ENCODE peak calls at places on chromosomes 1 and 21, in seven cellular contexts. T, X, L, U, I, J and D are unnamed samples.

GRCh38 chr21:34219334-34220020 is 144.3 kb upstream of the KCNE2 start:
- DNase-seq in L (no peak), T (no peak), U (no peak), J (no peak), I (no peak), X (no peak), D (peak)

GRCh38 chr1:53601031-53601745 is 137.8 kb downstream of the GLIS1 start:
- DNase-seq in T (no peak), X (no peak), I (no peak), U (no peak), J (no peak), L (no peak), D (no peak)

GRCh38 chr1:3573499-3573898 is 37.8 kb downstream of the MEGF6 start:
- DNase-seq in U (no peak), X (no peak), I (no peak), L (no peak), J (no peak), T (no peak), D (no peak)

GRCh38 chr1:76942549-76942948 is 75.3 kb downstream of the ST6GALNAC5 start:
- DNase-seq in U (no peak), X (no peak), T (peak), L (peak), J (no peak), I (no peak), D (no peak)

GRCh38 chr21:34574581-34574980 is 40.3 kb downstream of the RCAN1 start:
- DNase-seq in T (no peak), L (no peak), I (no peak), U (no peak), J (no peak), X (no peak), D (no peak)

GRCh38 chr1:6028042-6028895 is 17.4 kb upstream of the KCNAB2 start:
- DNase-seq in T (no peak), U (no peak), X (peak), L (no peak), I (peak), J (peak), D (no peak)

GRCh38 chr1:145782166-145783099 is 41.5 kb downstream of the RNF115 start:
- DNase-seq in U (peak), L (peak), X (no peak), J (no peak), T (peak), I (no peak), D (peak)

GRCh38 chr1:6852136-6852890 is 67.1 kb downstream of the CAMTA1 start:
- DNase-seq in U (no peak), T (no peak), I (no peak), J (no peak), L (no peak), X (no peak), D (no peak)

GRCh38 chr1:61358770-61359455 is 276.6 kb downstream of the NFIA start:
- DNase-seq in X (no peak), I (no peak), J (no peak), L (peak), T (no peak), U (peak), D (no peak)

GRCh38 chr21:46639489-46640386 is 4.3 kb downstream of the PRMT2 start:
- DNase-seq in I (no peak), U (peak), T (peak), L (no peak), J (no peak), X (no peak), D (no peak)

GRCh38 chr1:240207073-240207709 is 115.5 kb downstream of the FMN2 start:
- DNase-seq in X (no peak), T (no peak), U (no peak), I (no peak), J (no peak), L (no peak), D (no peak)

GRCh38 chr1:3020263-3020909 is 881 bp upstream of the ACTRT2 start:
- DNase-seq in T (no peak), I (peak), U (no peak), J (no peak), L (no peak), X (peak), D (no peak)

GRCh38 chr1:232352956-232353355 is 277.0 kb downstream of the SIPA1L2 start:
- DNase-seq in X (no peak), L (no peak), J (no peak), I (no peak), U (peak), T (no peak), D (no peak)

DNA sequence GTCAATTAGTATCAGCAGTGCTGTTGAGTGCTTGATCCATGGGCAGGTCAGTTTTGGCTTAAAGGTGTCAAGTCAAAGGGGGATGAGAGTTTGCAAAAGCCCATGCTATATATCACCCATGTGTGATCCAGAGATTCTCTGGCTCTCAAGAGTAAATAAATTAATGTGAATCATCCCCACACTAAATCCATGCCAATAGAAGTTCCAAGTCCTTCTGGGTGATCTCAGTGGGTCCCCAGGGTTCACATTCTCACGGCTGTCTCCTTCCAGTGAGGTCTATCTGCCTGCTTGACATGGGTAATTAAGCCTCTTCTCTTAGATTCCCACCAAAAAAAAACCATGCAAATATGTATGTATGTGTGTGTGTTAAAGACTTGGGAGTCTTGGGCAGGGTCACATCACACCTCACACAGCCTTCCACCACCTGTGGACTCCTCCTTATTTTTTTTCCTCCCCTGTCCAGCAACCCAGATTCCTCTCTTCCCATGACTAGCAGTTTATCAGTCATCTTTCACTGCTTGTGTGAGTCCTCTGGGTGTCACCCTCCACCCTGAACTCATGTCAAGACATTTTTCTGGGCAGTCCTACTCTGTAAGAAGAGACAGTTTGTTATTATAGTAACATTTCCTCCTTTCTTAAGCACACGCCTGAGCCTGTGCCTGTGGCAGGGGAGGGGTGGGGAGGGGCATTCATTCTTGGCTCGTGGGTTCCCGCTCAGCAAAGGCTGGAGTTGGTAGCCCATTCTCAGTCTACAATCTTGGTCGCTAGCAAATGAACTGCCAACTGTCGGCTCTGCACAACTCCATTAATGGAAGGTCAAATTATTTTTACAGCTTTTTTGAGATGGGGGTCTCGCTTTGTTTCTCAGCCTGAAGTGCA is 14.3 kb upstream of the S100A11 start:
- DNase-seq in T (peak), L (peak), J (no peak), X (no peak), U (no peak), I (no peak), D (no peak)
- TF ChIP-seq CTCF in T (no peak), L (no peak), J (no peak), X (no peak), U (no peak), I (no peak), D (no peak)

GRCh38 chr1:115084902-115085505 is 4.3 kb downstream of the TSPAN2 start:
- DNase-seq in T (no peak), J (no peak), I (no peak), X (peak), L (no peak), U (no peak), D (no peak)
- H3K4me3 ChIP-seq in T (no peak), J (no peak), I (no peak), X (peak), L (no peak), U (no peak), D (no peak)

GRCh38 chr1:228259951-228260350 is 52.1 kb downstream of the OBSCN start:
- DNase-seq in T (no peak), I (no peak), J (no peak), U (no peak), X (no peak), L (no peak), D (no peak)
- TF ChIP-seq CTCF in T (no peak), I (no peak), J (no peak), U (no peak), X (no peak), L (no peak), D (no peak)

GRCh38 chr1:222896630-222897526 is 82.0 kb downstream of the DISP1 start:
- DNase-seq in U (no peak), L (peak), X (no peak), T (peak), J (no peak), I (no peak), D (no peak)
- H3K4me3 ChIP-seq in U (no peak), L (peak), X (peak), T (no peak), J (no peak), I (no peak), D (no peak)

DNA sequence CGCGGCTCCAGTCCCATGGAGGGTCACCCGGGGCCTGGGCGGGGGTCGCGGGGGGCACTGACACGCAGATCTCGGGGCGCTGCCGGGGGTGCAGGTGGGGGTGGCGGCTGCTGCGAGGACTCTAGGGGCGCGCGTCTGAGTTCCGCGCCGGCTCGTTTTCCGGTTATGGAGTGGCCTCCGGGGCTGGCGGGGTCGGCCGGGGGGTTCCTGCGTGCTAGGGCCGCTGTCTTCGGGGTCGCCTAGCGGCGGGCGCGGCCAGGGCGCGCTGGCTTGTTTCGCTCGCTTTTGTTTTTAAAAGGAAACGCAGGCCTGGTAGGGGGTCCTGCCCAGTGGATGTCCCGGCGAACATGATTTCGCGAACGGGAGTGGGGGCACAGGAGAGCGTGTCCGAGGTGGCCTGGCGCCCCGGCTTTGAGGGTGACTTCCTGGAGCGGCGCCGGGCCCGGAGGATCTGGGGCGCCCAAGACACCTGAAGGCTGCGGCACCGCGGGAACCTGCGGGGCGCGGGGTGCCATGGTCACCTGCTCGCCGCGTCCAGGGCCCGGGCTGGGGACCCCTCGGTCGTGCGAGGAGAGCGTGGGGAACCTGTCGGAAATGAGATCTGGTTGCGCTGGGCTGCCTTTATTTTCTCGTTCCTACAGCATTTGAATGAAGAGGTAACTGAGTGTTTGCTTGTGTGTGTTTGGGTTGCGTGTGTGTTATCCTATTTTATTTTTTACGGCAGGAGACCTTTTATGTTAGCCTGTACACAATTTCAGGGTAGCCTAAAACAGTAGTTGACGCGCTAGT is 618 bp downstream of the ETS2 start:
- DNase-seq in L (peak), T (no peak), U (no peak), I (peak), X (no peak), J (peak), D (no peak)
- TF ChIP-seq CTCF in L (no peak), T (peak), U (peak), I (no peak), X (peak), J (no peak), D (peak)

GRCh38 chr1:70034403-70034802 is 171.0 kb downstream of the LRRC40 start:
- DNase-seq in U (peak), T (peak), X (no peak), I (no peak), L (peak), J (no peak), D (peak)
- H3K4me3 ChIP-seq in U (no peak), T (no peak), X (no peak), I (no peak), L (no peak), J (no peak), D (no peak)

GRCh38 chr1:14848621-14849020 is 250.1 kb downstream of the KAZN start:
- DNase-seq in L (no peak), X (no peak), J (no peak), T (no peak), I (no peak), U (no peak), D (no peak)

GRCh38 chr1:14851775-14852174 is 253.3 kb downstream of the KAZN start:
- DNase-seq in X (no peak), T (no peak), U (no peak), L (no peak), J (no peak), I (no peak), D (no peak)

GRCh38 chr1:14852301-14852700 is 253.8 kb downstream of the KAZN start:
- DNase-seq in J (no peak), X (no peak), U (no peak), L (no peak), I (no peak), T (no peak), D (no peak)

GRCh38 chr1:14849038-14849437 is 250.6 kb downstream of the KAZN start:
- DNase-seq in L (peak), U (no peak), X (no peak), I (no peak), J (no peak), T (no peak), D (no peak)

DNA sequence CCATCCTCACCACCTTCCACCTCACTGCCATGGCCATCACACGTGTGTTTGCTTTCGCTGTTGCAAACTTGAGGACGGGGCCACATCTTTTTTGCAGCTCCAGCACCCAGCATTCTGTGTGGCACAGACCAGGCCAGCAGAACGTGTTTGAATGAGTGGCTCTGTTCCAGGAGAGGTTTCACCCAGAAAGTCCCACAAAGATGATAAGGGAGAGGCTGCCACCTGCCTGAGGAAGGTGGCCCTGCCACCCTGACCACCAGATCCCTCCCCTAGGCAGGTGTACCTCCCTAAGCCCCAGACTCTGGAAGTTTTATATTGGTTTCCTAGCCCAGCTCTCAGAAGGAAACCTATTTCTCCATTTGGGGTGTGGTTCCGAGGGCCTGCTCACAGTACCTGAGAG is 252.1 kb downstream of the KAZN start:
- DNase-seq in T (no peak), L (no peak), J (no peak), U (no peak), X (no peak), I (no peak), D (no peak)
- TF ChIP-seq CTCF in T (no peak), L (no peak), J (no peak), U (no peak), X (no peak), I (no peak), D (no peak)